ENCODE peak calls at places on chromosome 1, in five cellular contexts. P is PC-3, E is fibroblast of lung, F is HCT116, C is neural progenitor cell. D is an unnamed sample.

GRCh38 chr1:86068841-86069756 is 87.5 kb downstream of the COL24A1 start:
- DNase-seq in P (no peak), E (peak), F (no peak), C (no peak), D (no peak)

GRCh38 chr1:180580237-180580636 is 21.5 kb downstream of the OVAAL start:
- DNase-seq in P (peak), E (peak), F (no peak), C (peak), D (no peak)

GRCh38 chr1:5891736-5892135 is 100.5 kb downstream of the NPHP4 start:
- DNase-seq in P (no peak), E (peak), F (no peak), C (no peak), D (no peak)

GRCh38 chr1:29465755-29466154 is 229.4 kb downstream of the PTPRU start:
- DNase-seq in P (peak), E (peak), F (no peak), C (peak), D (no peak)

GRCh38 chr1:213099682-213100399 is 48.8 kb downstream of the RPS6KC1 start:
- DNase-seq in P (no peak), E (no peak), F (no peak), C (no peak), D (no peak)

GRCh38 chr1:2868571-2868970 is 67.1 kb upstream of the TTC34 start:
- DNase-seq in P (no peak), E (no peak), F (no peak), C (no peak), D (no peak)

GRCh38 chr1:15620155-15620545 is 2.9 kb downstream of the DDI2 start:
- DNase-seq in P (peak), E (no peak), F (no peak), C (no peak), D (no peak)

GRCh38 chr1:229758101-229759036 is 132.3 kb downstream of the URB2 start:
- DNase-seq in P (peak), E (no peak), F (no peak), C (no peak), D (no peak)

GRCh38 chr1:218874313-218874712 is 299.4 kb upstream of the LYPLAL1 start:
- DNase-seq in P (peak), E (peak), F (no peak), C (no peak), D (no peak)

GRCh38 chr1:246181244-246181643 is 325.8 kb downstream of the SMYD3 start:
- DNase-seq in P (no peak), E (no peak), F (no peak), C (no peak), D (no peak)

GRCh38 chr1:40302475-40302874 is 14.6 kb downstream of the COL9A2 start:
- DNase-seq in P (no peak), E (no peak), F (no peak), C (no peak), D (no peak)

GRCh38 chr1:229579101-229579651 is 20.7 kb upstream of the ABCB10 start:
- DNase-seq in P (peak), E (peak), F (no peak), C (peak), D (no peak)

GRCh38 chr1:65372557-65372956 is 47.9 kb upstream of the LEPR start:
- DNase-seq in P (peak), E (peak), F (no peak), C (no peak), D (peak)

GRCh38 chr1:167430134-167430848 is 88.0 kb downstream of the CD247 start:
- DNase-seq in P (no peak), E (no peak), F (no peak), C (no peak), D (no peak)

GRCh38 chr1:20466231-20466630 is 19.8 kb downstream of the CAMK2N1 start:
- DNase-seq in P (no peak), E (no peak), F (no peak), C (no peak), D (no peak)

GRCh38 chr1:184387871-184388670 is 1.2 kb downstream of the C1orf21 start:
- DNase-seq in P (peak), E (peak), F (no peak), C (no peak), D (no peak)

GRCh38 chr1:182739545-182739944 is 50.0 kb upstream of the NPL start:
- DNase-seq in P (no peak), E (no peak), F (no peak), C (no peak), D (no peak)

GRCh38 chr1:45205000-45205909 is 1.1 kb downstream of the ZSWIM5 start:
- DNase-seq in P (peak), E (peak), F (no peak), C (peak), D (no peak)

GRCh38 chr1:29590583-29591555 is 354.5 kb downstream of the PTPRU start:
- DNase-seq in P (peak), E (no peak), F (no peak), C (no peak), D (no peak)

GRCh38 chr1:64941466-64942117 is 24.8 kb downstream of the JAK1 start:
- DNase-seq in P (no peak), E (no peak), F (no peak), C (no peak), D (no peak)

GRCh38 chr1:18932387-18932786 is 24.1 kb downstream of the IFFO2 start:
- DNase-seq in P (peak), E (no peak), F (no peak), C (no peak), D (no peak)

GRCh38 chr1:99590578-99591209 is 55.2 kb upstream of the PALMD start:
- DNase-seq in P (peak), E (peak), F (no peak), C (no peak), D (no peak)

GRCh38 chr1:2506901-2507565 is 19.4 kb downstream of the PANK4 start:
- DNase-seq in P (no peak), E (peak), F (no peak), C (no peak), D (no peak)

GRCh38 chr1:23556661-23557470 is 2.4 kb downstream of the ID3 start:
- DNase-seq in P (no peak), E (peak), F (peak), C (peak), D (no peak)

GRCh38 chr1:47623174-47623940 is 185.5 kb downstream of the FOXD2 start:
- DNase-seq in P (no peak), E (no peak), F (no peak), C (no peak), D (no peak)

GRCh38 chr1:220788146-220788545 is 1.4 kb downstream of the MTARC1 start:
- DNase-seq in P (peak), E (peak), F (no peak), C (no peak), D (no peak)

GRCh38 chr1:235009074-235009473 is 119.6 kb downstream of the TOMM20 start:
- DNase-seq in P (no peak), E (no peak), F (no peak), C (no peak), D (no peak)

GRCh38 chr1:31122101-31122735 is 56.7 kb upstream of the PUM1 start:
- DNase-seq in P (no peak), E (no peak), F (no peak), C (peak), D (no peak)

GRCh38 chr1:116389705-116390104 is 16.7 kb downstream of the ATP1A1 start:
- DNase-seq in P (no peak), E (no peak), F (no peak), C (no peak), D (no peak)

GRCh38 chr1:31651025-31651424 is 6.3 kb upstream of the PEF1 start:
- DNase-seq in P (no peak), E (no peak), F (no peak), C (no peak), D (no peak)

GRCh38 chr1:90411155-90411554 is 305.9 kb downstream of the BARHL2 start:
- DNase-seq in P (no peak), E (no peak), F (no peak), C (no peak), D (no peak)

GRCh38 chr1:119040489-119040888 is 52.3 kb upstream of the TBX15 start:
- DNase-seq in P (no peak), E (no peak), F (no peak), C (no peak), D (no peak)

GRCh38 chr1:157806431-157807149 is 13.3 kb downstream of the FCRL1 start:
- DNase-seq in P (no peak), E (no peak), F (no peak), C (no peak), D (no peak)
- H3K4me3 ChIP-seq in P (no peak), E (no peak), F (no peak), C (no peak), D (no peak)

GRCh38 chr1:112508242-112509004 is at the start of gene WNT2B:
- DNase-seq in P (no peak), E (no peak), F (no peak), C (peak), D (no peak)

GRCh38 chr1:112509660-112510178 is 954 bp downstream of the WNT2B start:
- DNase-seq in P (no peak), E (no peak), F (no peak), C (no peak), D (no peak)

GRCh38 chr1:112507896-112508241 is 896 bp upstream of the WNT2B start:
- DNase-seq in P (peak), E (no peak), F (no peak), C (peak), D (no peak)

GRCh38 chr1:112510340-112510739 is 1.6 kb downstream of the WNT2B start:
- DNase-seq in P (no peak), E (no peak), F (no peak), C (no peak), D (no peak)

GRCh38 chr1:112509005-112509659 is 367 bp downstream of the WNT2B start:
- DNase-seq in P (no peak), E (no peak), F (no peak), C (peak), D (no peak)
- H3K9ac ChIP-seq in P (no peak), E (peak), F (no peak), C (no peak), D (no peak)

DNA sequence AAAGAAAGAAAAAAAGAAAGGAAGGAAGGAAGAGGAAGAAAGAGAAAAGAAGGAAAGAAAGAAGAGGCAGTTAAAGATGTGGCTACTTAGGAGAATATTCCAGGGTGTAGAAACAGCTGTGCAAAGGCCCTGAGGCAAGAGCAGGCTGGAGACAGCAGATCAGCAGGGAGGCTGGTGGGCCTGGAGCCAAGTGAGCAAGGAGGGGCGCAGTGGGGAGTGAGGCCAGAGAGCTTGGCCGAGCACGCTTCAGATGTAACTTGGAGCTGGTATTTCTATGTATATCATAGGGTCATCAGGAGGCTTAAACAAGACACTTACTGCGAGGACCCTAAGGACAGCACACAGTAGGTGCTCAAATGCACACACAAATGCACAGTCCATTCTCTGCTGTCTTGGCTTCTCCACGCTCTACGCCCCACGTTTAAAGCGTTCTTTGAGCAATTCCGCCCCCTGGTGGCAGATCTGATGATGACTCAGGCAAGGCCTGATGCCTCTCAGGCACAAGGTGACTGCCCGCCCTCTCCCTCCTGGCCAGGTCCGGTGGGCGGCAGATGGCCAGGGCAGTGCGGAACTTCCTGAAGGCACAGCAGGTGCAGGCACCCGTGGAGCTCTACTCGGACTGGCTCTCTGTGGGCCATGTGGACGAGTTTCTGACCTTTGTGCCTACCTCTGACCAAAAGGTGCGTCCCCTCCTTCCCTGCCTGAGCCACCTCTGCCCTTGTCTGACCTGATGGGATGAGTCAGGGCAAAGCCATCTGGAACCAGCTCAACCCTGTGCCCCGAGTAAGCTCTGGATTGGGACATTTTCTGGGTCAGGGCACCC is 11.9 kb upstream of the PADI3 start:
- DNase-seq in P (peak), E (peak), F (peak), C (peak), D (peak)
- H3K4me3 ChIP-seq in P (no peak), E (no peak), F (no peak), C (no peak), D (no peak)

GRCh38 chr1:74038042-74038441 is 159.9 kb downstream of the LRRIQ3 start:
- DNase-seq in P (no peak), E (no peak), F (no peak), C (no peak), D (no peak)
- H3K9ac ChIP-seq in P (no peak), E (no peak), F (no peak), C (no peak), D (no peak)

DNA sequence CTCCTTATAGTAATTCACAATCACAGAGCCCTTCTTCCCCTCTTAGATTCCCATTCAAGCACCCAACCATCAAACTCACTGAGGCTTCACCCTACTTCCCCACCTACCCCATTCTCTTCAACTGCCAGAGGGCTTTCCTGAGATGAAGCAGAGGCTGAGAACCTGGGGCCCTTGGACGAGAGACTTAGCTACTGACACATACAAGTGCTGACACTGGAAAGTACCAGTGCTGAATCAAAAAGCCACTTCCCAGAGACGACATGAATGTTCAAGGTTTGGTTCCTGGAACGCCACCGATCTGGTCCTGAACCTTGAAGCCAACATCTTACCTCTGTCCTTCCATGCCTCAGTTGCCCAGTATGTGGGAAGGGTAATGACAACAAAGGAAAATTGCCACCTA is 16.6 kb upstream of the RAP1A start:
- DNase-seq in P (no peak), E (no peak), F (no peak), C (no peak), D (no peak)
- H3K4me3 ChIP-seq in P (no peak), E (no peak), F (no peak), C (no peak), D (no peak)

GRCh38 chr1:208737922-208738321 is 493.7 kb upstream of the PLXNA2 start:
- DNase-seq in P (no peak), E (no peak), F (no peak), C (no peak), D (no peak)

GRCh38 chr1:208728815-208729214 is 484.6 kb upstream of the PLXNA2 start:
- DNase-seq in P (no peak), E (no peak), F (no peak), C (no peak), D (no peak)

DNA sequence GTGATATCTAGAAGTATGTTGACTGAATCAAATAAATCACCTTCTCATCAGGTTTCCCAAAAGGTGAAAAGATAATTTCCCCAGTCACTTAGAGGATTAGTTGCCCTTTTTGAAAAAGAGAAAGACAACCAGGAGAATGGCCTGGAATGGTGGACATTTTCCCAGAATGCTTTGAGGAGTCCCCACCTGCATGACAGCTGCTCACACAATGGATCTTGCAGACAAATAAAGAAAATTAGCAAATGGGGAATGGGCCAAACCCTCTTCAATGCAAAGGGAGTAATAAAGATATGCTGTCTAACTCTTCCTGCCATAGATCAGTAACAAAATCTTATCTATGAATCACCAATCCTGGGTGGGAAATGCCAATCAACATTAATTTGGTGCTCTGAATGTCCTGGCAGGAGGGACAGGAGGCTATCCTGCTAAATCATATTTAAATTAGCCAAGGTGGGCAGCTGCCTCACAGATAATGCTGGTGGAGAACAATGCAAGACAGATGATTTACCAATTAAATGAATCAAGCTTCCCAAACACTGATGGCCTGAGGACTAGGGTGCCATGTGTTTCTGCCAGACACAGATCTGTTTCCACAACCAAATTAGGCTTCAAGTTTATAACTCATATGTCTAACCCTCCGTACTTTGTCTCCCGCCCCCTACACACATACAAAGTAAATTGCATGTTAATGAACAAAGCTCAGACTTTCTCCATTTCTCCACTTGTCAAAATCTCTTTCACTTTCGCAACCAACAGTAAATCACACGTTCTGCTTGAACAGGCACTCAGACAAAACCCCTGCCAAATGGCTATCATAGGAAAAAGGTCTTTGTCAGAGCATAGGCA is 488.0 kb upstream of the PLXNA2 start:
- DNase-seq in P (no peak), E (no peak), F (no peak), C (peak), D (no peak)
- H3K9ac ChIP-seq in P (no peak), E (no peak), F (no peak), C (no peak), D (no peak)

GRCh38 chr1:63912643-63913042 is 138.8 kb downstream of the ROR1 start:
- DNase-seq in P (no peak), E (no peak), F (no peak), C (no peak), D (no peak)

GRCh38 chr1:63913533-63913932 is 139.7 kb downstream of the ROR1 start:
- DNase-seq in P (no peak), E (peak), F (no peak), C (no peak), D (no peak)

GRCh38 chr1:63914706-63915105 is 140.9 kb downstream of the ROR1 start:
- DNase-seq in P (no peak), E (no peak), F (no peak), C (no peak), D (no peak)

GRCh38 chr1:63915121-63915520 is 141.3 kb downstream of the ROR1 start:
- DNase-seq in P (peak), E (peak), F (no peak), C (peak), D (no peak)

DNA sequence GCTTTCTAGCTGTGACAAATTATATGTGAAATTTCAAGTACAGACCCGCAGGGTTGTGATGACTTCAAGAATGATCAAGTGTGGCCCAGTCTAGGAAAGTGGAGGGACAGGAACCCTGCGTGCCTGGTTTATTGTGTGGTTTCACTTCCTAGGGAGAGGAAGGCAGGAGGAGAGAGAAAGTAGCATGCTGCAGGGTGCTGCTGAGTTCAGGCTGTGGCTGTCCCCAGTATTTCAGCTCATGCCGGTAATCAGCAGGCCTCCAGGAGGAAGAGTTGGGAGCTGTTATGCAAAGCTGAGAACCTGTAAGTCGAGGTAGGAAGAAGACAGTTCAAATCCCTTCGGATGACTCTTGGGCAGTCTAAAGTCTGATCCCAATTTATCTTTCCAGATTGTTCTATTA is 140.4 kb downstream of the ROR1 start:
- DNase-seq in P (no peak), E (no peak), F (no peak), C (no peak), D (peak)
- H3K4me3 ChIP-seq in P (no peak), E (no peak), F (no peak), C (no peak), D (peak)

GRCh38 chr1:223707270-223708000 is 4.9 kb upstream of the CAPN2 start:
- DNase-seq in P (peak), E (peak), F (peak), C (no peak), D (no peak)

GRCh38 chr1:223708651-223709268 is 3.6 kb upstream of the CAPN2 start:
- DNase-seq in P (no peak), E (no peak), F (no peak), C (no peak), D (no peak)

GRCh38 chr1:223706077-223706988 is 6.0 kb upstream of the CAPN2 start:
- DNase-seq in P (peak), E (peak), F (no peak), C (no peak), D (peak)

GRCh38 chr1:223709598-223709997 is 2.7 kb upstream of the CAPN2 start:
- DNase-seq in P (peak), E (peak), F (no peak), C (no peak), D (no peak)

GRCh38 chr1:223708001-223708359 is 4.4 kb upstream of the CAPN2 start:
- DNase-seq in P (no peak), E (no peak), F (peak), C (no peak), D (no peak)
- H3K9ac ChIP-seq in P (peak), E (no peak), F (peak), C (no peak), D (no peak)

DNA sequence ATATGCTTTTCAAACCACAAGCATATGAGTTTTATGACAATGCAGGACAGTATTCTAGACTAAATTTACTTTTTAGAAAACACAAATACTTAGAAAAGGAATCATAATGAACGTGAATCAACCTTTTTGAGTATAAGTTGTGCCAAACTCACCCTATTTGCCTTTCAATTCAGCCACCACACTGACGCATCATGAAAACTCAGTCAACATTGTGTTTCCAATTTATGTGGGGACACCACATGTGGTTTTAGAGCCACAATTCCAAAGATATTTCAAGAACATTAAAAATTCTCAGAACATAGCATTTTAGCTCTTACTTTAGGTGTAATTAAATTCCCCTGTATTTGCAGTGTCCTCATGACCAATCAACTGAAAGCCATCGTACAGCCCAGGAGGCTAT is 118.8 kb downstream of the PTBP2 start:
- DNase-seq in P (no peak), E (no peak), F (no peak), C (no peak), D (no peak)
- H3K4me3 ChIP-seq in P (no peak), E (no peak), F (no peak), C (no peak), D (no peak)